ENCODE peak calls at places on chromosome 16, in five cellular contexts. O is thoracic aorta, J is ACHN, E is foreskin melanocyte, T is SJSA1. H is an unnamed sample.

GRCh38 chr16:86952769-86953168 is 364.4 kb downstream of the C16orf95 start:
- DNase-seq in J (peak; percentile 47), E (no peak), O (no peak), T (no peak), H (no peak)

GRCh38 chr16:24540575-24541240 is 1.3 kb downstream of the RBBP6 start:
- DNase-seq in T (peak; percentile 49), J (peak; percentile 40), E (no peak), O (no peak), H (peak; percentile 50)

GRCh38 chr16:54930034-54930938 is at the start of gene IRX5:
- DNase-seq in T (peak; percentile 91), J (peak; percentile 97), E (peak; percentile 93), O (peak; percentile 71), H (peak; percentile 95)

GRCh38 chr16:10026593-10026992 is 155.6 kb downstream of the GRIN2A start:
- DNase-seq in O (no peak), J (no peak), E (no peak), T (no peak), H (no peak)

GRCh38 chr16:66099261-66099660 is 267.2 kb upstream of the CDH5 start:
- DNase-seq in J (no peak), T (no peak), E (no peak), O (no peak), H (no peak)

GRCh38 chr16:87295259-87295658 is 21.9 kb downstream of the C16orf95 start:
- DNase-seq in O (no peak), T (no peak), E (no peak), J (peak; percentile 46), H (peak; percentile 70)

GRCh38 chr16:31410082-31410481 is 16.9 kb downstream of the ITGAD start:
- DNase-seq in J (no peak), E (no peak), T (no peak), O (no peak), H (no peak)

GRCh38 chr16:11034005-11034404 is 89.6 kb downstream of the CLEC16A start:
- DNase-seq in O (no peak), J (no peak), T (no peak), E (no peak), H (peak; percentile 38)

GRCh38 chr16:3681206-3681605 is 26.7 kb downstream of the DNASE1 start:
- DNase-seq in J (no peak), O (no peak), T (no peak), E (no peak), H (no peak)

GRCh38 chr16:1781758-1782407 is 488 bp downstream of the SPSB3 start:
- DNase-seq in E (no peak), O (no peak), T (peak; percentile 33), J (peak; percentile 41), H (peak; percentile 69)

GRCh38 chr16:85401370-85401916 is 211.7 kb upstream of the GSE1 start:
- DNase-seq in T (no peak), J (no peak), O (no peak), E (no peak), H (no peak)

GRCh38 chr16:14560523-14560922 is 69.5 kb downstream of the PARN start:
- DNase-seq in E (no peak), T (no peak), J (no peak), O (no peak), H (no peak)

GRCh38 chr16:14371778-14372431 is 258.2 kb downstream of the PARN start:
- DNase-seq in E (no peak), O (no peak), T (no peak), J (no peak), H (peak; percentile 26)

GRCh38 chr16:68088130-68088972 is 3.2 kb downstream of the NFATC3 start:
- DNase-seq in J (no peak), E (no peak), T (no peak), O (no peak), H (no peak)

GRCh38 chr16:24523569-24523968 is 15.8 kb upstream of the RBBP6 start:
- DNase-seq in E (no peak), O (no peak), J (no peak), T (no peak), H (peak; percentile 57)

GRCh38 chr16:10210979-10211378 is 28.8 kb upstream of the GRIN2A start:
- DNase-seq in J (no peak), O (no peak), T (no peak), E (no peak), H (no peak)

H was measured in left kidney.